ENCODE peak calls at places on chromosomes 16 and 17, in eight cellular contexts. One of them, this sample, is unnamed.

GRCh38 chr16:19384656-19385055 is 33.0 kb upstream of the TMC5 start:
- DNase-seq in neural crest cell: no peak
- DNase-seq in HCT116: peak; percentile 78
- DNase-seq in mammary epithelial cell: peak; percentile 67
- DNase-seq in MCF 10A: peak; percentile 34
- DNase-seq in cardiac muscle cell: no peak
- DNase-seq in gastrocnemius medialis: no peak
- DNase-seq in tibial artery: no peak
- DNase-seq in this sample: no peak

GRCh38 chr16:72264776-72265175 is 92.8 kb upstream of the PMFBP1 start:
- DNase-seq in mammary epithelial cell: no peak
- DNase-seq in HCT116: no peak
- DNase-seq in neural crest cell: no peak
- DNase-seq in gastrocnemius medialis: no peak
- DNase-seq in tibial artery: no peak
- DNase-seq in MCF 10A: no peak
- DNase-seq in cardiac muscle cell: no peak
- DNase-seq in this sample: no peak

GRCh38 chr17:3008336-3009279 is 54.8 kb downstream of the OR1D5 start:
- DNase-seq in gastrocnemius medialis: no peak
- DNase-seq in cardiac muscle cell: no peak
- DNase-seq in MCF 10A: no peak
- DNase-seq in tibial artery: no peak
- DNase-seq in HCT116: no peak
- DNase-seq in mammary epithelial cell: no peak
- DNase-seq in neural crest cell: no peak
- DNase-seq in this sample: no peak

GRCh38 chr17:34235389-34236028 is 19.6 kb upstream of the CCL2 start:
- DNase-seq in cardiac muscle cell: peak; percentile 17
- DNase-seq in mammary epithelial cell: no peak
- DNase-seq in tibial artery: peak; percentile 79
- DNase-seq in gastrocnemius medialis: peak; percentile 53
- DNase-seq in MCF 10A: no peak
- DNase-seq in neural crest cell: no peak
- DNase-seq in HCT116: no peak
- DNase-seq in this sample: peak; percentile 61

GRCh38 chr17:71269201-71269600 is 851.6 kb upstream of the SOX9 start:
- DNase-seq in mammary epithelial cell: no peak
- DNase-seq in gastrocnemius medialis: no peak
- DNase-seq in cardiac muscle cell: no peak
- DNase-seq in tibial artery: no peak
- DNase-seq in MCF 10A: no peak
- DNase-seq in neural crest cell: no peak
- DNase-seq in HCT116: no peak
- DNase-seq in this sample: no peak

GRCh38 chr17:17001874-17002520 is 30.1 kb upstream of the TNFRSF13B start:
- DNase-seq in HCT116: peak; percentile 51
- DNase-seq in gastrocnemius medialis: peak; percentile 65
- DNase-seq in mammary epithelial cell: peak; percentile 55
- DNase-seq in cardiac muscle cell: peak; percentile 85
- DNase-seq in neural crest cell: peak; percentile 79
- DNase-seq in MCF 10A: peak; percentile 80
- DNase-seq in tibial artery: peak; percentile 85
- DNase-seq in this sample: peak; percentile 66

GRCh38 chr17:76543482-76544122 is 3.8 kb downstream of the PRCD start:
- DNase-seq in MCF 10A: no peak
- DNase-seq in HCT116: no peak
- DNase-seq in neural crest cell: no peak
- DNase-seq in mammary epithelial cell: no peak
- DNase-seq in cardiac muscle cell: no peak
- DNase-seq in gastrocnemius medialis: no peak
- DNase-seq in tibial artery: peak; percentile 60
- DNase-seq in this sample: no peak

GRCh38 chr17:17940451-17940911 is 31.7 kb downstream of the TOM1L2 start:
- DNase-seq in tibial artery: no peak
- DNase-seq in cardiac muscle cell: no peak
- DNase-seq in MCF 10A: no peak
- DNase-seq in gastrocnemius medialis: no peak
- DNase-seq in mammary epithelial cell: no peak
- DNase-seq in HCT116: no peak
- DNase-seq in neural crest cell: no peak
- DNase-seq in this sample: no peak

GRCh38 chr16:5615868-5616642 is 518.5 kb upstream of the EEF2KMT start:
- DNase-seq in neural crest cell: peak; percentile 70
- DNase-seq in MCF 10A: no peak
- DNase-seq in gastrocnemius medialis: no peak
- DNase-seq in cardiac muscle cell: peak; percentile 88
- DNase-seq in mammary epithelial cell: no peak
- DNase-seq in tibial artery: no peak
- DNase-seq in HCT116: peak; percentile 24
- DNase-seq in this sample: peak; percentile 18

GRCh38 chr17:40318835-40319332 is 9.9 kb downstream of the RARA start:
- DNase-seq in MCF 10A: no peak
- DNase-seq in mammary epithelial cell: no peak
- DNase-seq in neural crest cell: no peak
- DNase-seq in tibial artery: peak; percentile 68
- DNase-seq in gastrocnemius medialis: peak; percentile 55
- DNase-seq in HCT116: no peak
- DNase-seq in cardiac muscle cell: no peak
- DNase-seq in this sample: no peak

GRCh38 chr17:67534941-67535340 is 157.9 kb downstream of the PITPNC1 start:
- DNase-seq in gastrocnemius medialis: no peak
- DNase-seq in mammary epithelial cell: no peak
- DNase-seq in cardiac muscle cell: no peak
- DNase-seq in neural crest cell: no peak
- DNase-seq in HCT116: no peak
- DNase-seq in tibial artery: no peak
- DNase-seq in MCF 10A: no peak
- DNase-seq in this sample: no peak

GRCh38 chr17:385195-385835 is 32.7 kb upstream of the RPH3AL start:
- DNase-seq in tibial artery: no peak
- DNase-seq in gastrocnemius medialis: no peak
- DNase-seq in mammary epithelial cell: peak; percentile 14
- DNase-seq in HCT116: no peak
- DNase-seq in cardiac muscle cell: peak; percentile 62
- DNase-seq in MCF 10A: peak; percentile 25
- DNase-seq in neural crest cell: no peak
- DNase-seq in this sample: peak; percentile 28

GRCh38 chr16:14436410-14436955 is 193.6 kb downstream of the PARN start:
- DNase-seq in HCT116: no peak
- DNase-seq in tibial artery: no peak
- DNase-seq in gastrocnemius medialis: peak; percentile 92
- DNase-seq in cardiac muscle cell: peak; percentile 38
- DNase-seq in neural crest cell: no peak
- DNase-seq in MCF 10A: no peak
- DNase-seq in mammary epithelial cell: no peak
- DNase-seq in this sample: no peak

GRCh38 chr16:24645739-24646645 is 83.5 kb upstream of the TNRC6A start:
- DNase-seq in gastrocnemius medialis: no peak
- DNase-seq in MCF 10A: peak; percentile 99
- DNase-seq in tibial artery: no peak
- DNase-seq in cardiac muscle cell: no peak
- DNase-seq in mammary epithelial cell: peak; percentile 98
- DNase-seq in HCT116: peak; percentile 91
- DNase-seq in neural crest cell: no peak
- DNase-seq in this sample: no peak

GRCh38 chr17:82656266-82656665 is 8.0 kb upstream of the WDR45B start:
- DNase-seq in gastrocnemius medialis: no peak
- DNase-seq in HCT116: no peak
- DNase-seq in cardiac muscle cell: no peak
- DNase-seq in mammary epithelial cell: no peak
- DNase-seq in tibial artery: no peak
- DNase-seq in neural crest cell: no peak
- DNase-seq in MCF 10A: no peak
- DNase-seq in this sample: no peak

GRCh38 chr16:84874004-84874435 is 54.2 kb downstream of the CRISPLD2 start:
- DNase-seq in neural crest cell: no peak
- DNase-seq in cardiac muscle cell: no peak
- DNase-seq in tibial artery: no peak
- DNase-seq in gastrocnemius medialis: no peak
- DNase-seq in mammary epithelial cell: no peak
- DNase-seq in MCF 10A: no peak
- DNase-seq in HCT116: no peak
- DNase-seq in this sample: no peak

GRCh38 chr16:65353183-65353582 is 231.3 kb upstream of the CDH11 start:
- DNase-seq in mammary epithelial cell: no peak
- DNase-seq in cardiac muscle cell: no peak
- DNase-seq in neural crest cell: no peak
- DNase-seq in MCF 10A: no peak
- DNase-seq in tibial artery: no peak
- DNase-seq in HCT116: no peak
- DNase-seq in gastrocnemius medialis: no peak
- DNase-seq in this sample: no peak

DNA sequence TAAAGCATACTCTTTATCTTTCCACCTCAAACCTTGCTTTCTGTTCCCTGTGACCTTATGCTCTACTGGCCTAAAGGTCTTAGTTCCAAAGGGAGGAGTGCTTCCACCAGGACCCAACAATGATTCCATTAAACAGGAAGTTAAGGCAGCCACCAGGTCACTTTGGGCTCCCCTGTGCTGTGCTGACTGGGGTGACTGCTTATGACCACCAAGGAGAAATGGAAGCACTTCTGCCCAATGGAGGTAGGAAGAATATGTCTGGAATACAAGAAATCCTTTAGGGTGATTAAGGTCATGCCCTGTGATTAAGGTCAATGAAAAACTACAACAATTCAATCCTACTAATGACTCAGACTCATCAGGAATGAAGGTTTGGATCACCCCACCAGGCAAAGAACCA is 233.8 kb upstream of the CDH11 start:
- DNase-seq in neural crest cell: no peak
- DNase-seq in mammary epithelial cell: no peak
- DNase-seq in gastrocnemius medialis: no peak
- DNase-seq in MCF 10A: no peak
- DNase-seq in HCT116: no peak
- DNase-seq in tibial artery: no peak
- DNase-seq in cardiac muscle cell: no peak
- DNase-seq in this sample: no peak
- TF ChIP-seq CTCF in neural crest cell: no peak
- TF ChIP-seq CTCF in mammary epithelial cell: no peak
- TF ChIP-seq CTCF in gastrocnemius medialis: no peak
- TF ChIP-seq CTCF in MCF 10A: no peak
- TF ChIP-seq CTCF in HCT116: no peak
- TF ChIP-seq CTCF in tibial artery: no peak
- TF ChIP-seq CTCF in cardiac muscle cell: no peak
- TF ChIP-seq CTCF in this sample: no peak

GRCh38 chr16:8960788-8961109 is 3.0 kb downstream of the USP7 start:
- DNase-seq in HCT116: no peak
- DNase-seq in MCF 10A: no peak
- DNase-seq in gastrocnemius medialis: no peak
- DNase-seq in mammary epithelial cell: no peak
- DNase-seq in cardiac muscle cell: no peak
- DNase-seq in tibial artery: no peak
- DNase-seq in neural crest cell: no peak
- DNase-seq in this sample: no peak

GRCh38 chr16:8963825-8964441 is at the start of gene USP7:
- DNase-seq in mammary epithelial cell: peak; percentile 88
- DNase-seq in cardiac muscle cell: peak; percentile 96
- DNase-seq in tibial artery: peak; percentile 95
- DNase-seq in neural crest cell: peak; percentile 83
- DNase-seq in MCF 10A: peak; percentile 90
- DNase-seq in HCT116: peak; percentile 63
- DNase-seq in gastrocnemius medialis: peak; percentile 88
- DNase-seq in this sample: peak; percentile 87

GRCh38 chr16:8961811-8962390 is 1.8 kb downstream of the USP7 start:
- DNase-seq in MCF 10A: no peak
- DNase-seq in neural crest cell: no peak
- DNase-seq in mammary epithelial cell: no peak
- DNase-seq in cardiac muscle cell: no peak
- DNase-seq in tibial artery: no peak
- DNase-seq in HCT116: no peak
- DNase-seq in gastrocnemius medialis: no peak
- DNase-seq in this sample: no peak

GRCh38 chr16:8963010-8963824 is 489 bp downstream of the USP7 start:
- DNase-seq in tibial artery: peak; percentile 67
- DNase-seq in mammary epithelial cell: no peak
- DNase-seq in neural crest cell: no peak
- DNase-seq in MCF 10A: no peak
- DNase-seq in HCT116: no peak
- DNase-seq in gastrocnemius medialis: no peak
- DNase-seq in cardiac muscle cell: peak; percentile 44
- DNase-seq in this sample: no peak

GRCh38 chr16:8962393-8963009 is 1.2 kb downstream of the USP7 start:
- DNase-seq in neural crest cell: no peak
- DNase-seq in tibial artery: no peak
- DNase-seq in HCT116: no peak
- DNase-seq in mammary epithelial cell: peak; percentile 43
- DNase-seq in MCF 10A: peak; percentile 31
- DNase-seq in cardiac muscle cell: peak; percentile 42
- DNase-seq in gastrocnemius medialis: peak; percentile 19
- DNase-seq in this sample: no peak
- TF ChIP-seq CTCF in neural crest cell: no peak
- TF ChIP-seq CTCF in tibial artery: no peak
- TF ChIP-seq CTCF in HCT116: no peak
- TF ChIP-seq CTCF in mammary epithelial cell: no peak
- TF ChIP-seq CTCF in MCF 10A: no peak
- TF ChIP-seq CTCF in cardiac muscle cell: no peak
- TF ChIP-seq CTCF in gastrocnemius medialis: no peak
- TF ChIP-seq CTCF in this sample: no peak

GRCh38 chr16:56606071-56606687 is 2.2 kb upstream of the MT2A start:
- DNase-seq in gastrocnemius medialis: no peak
- DNase-seq in MCF 10A: peak; percentile 90
- DNase-seq in neural crest cell: no peak
- DNase-seq in HCT116: peak; percentile 48
- DNase-seq in tibial artery: peak; percentile 86
- DNase-seq in cardiac muscle cell: no peak
- DNase-seq in mammary epithelial cell: peak; percentile 86
- DNase-seq in this sample: peak; percentile 74

GRCh38 chr16:56605475-56605874 is 2.9 kb upstream of the MT2A start:
- DNase-seq in tibial artery: no peak
- DNase-seq in cardiac muscle cell: no peak
- DNase-seq in gastrocnemius medialis: no peak
- DNase-seq in mammary epithelial cell: no peak
- DNase-seq in MCF 10A: no peak
- DNase-seq in HCT116: no peak
- DNase-seq in neural crest cell: no peak
- DNase-seq in this sample: no peak

GRCh38 chr16:56601325-56601724 is 7.1 kb upstream of the MT2A start:
- DNase-seq in mammary epithelial cell: no peak
- DNase-seq in HCT116: no peak
- DNase-seq in MCF 10A: no peak
- DNase-seq in tibial artery: no peak
- DNase-seq in cardiac muscle cell: no peak
- DNase-seq in gastrocnemius medialis: no peak
- DNase-seq in neural crest cell: no peak
- DNase-seq in this sample: no peak

GRCh38 chr16:56604966-56605365 is 3.4 kb upstream of the MT2A start:
- DNase-seq in cardiac muscle cell: no peak
- DNase-seq in gastrocnemius medialis: no peak
- DNase-seq in tibial artery: no peak
- DNase-seq in mammary epithelial cell: no peak
- DNase-seq in HCT116: no peak
- DNase-seq in neural crest cell: no peak
- DNase-seq in MCF 10A: no peak
- DNase-seq in this sample: no peak

GRCh38 chr16:56603589-56603988 is 4.8 kb upstream of the MT2A start:
- DNase-seq in MCF 10A: peak; percentile 59
- DNase-seq in tibial artery: no peak
- DNase-seq in HCT116: peak; percentile 56
- DNase-seq in mammary epithelial cell: no peak
- DNase-seq in gastrocnemius medialis: peak; percentile 85
- DNase-seq in cardiac muscle cell: no peak
- DNase-seq in neural crest cell: no peak
- DNase-seq in this sample: no peak
- TF ChIP-seq CTCF in MCF 10A: peak; percentile 39
- TF ChIP-seq CTCF in tibial artery: peak; percentile 49
- TF ChIP-seq CTCF in HCT116: no peak
- TF ChIP-seq CTCF in mammary epithelial cell: peak; percentile 8
- TF ChIP-seq CTCF in gastrocnemius medialis: peak; percentile 70
- TF ChIP-seq CTCF in cardiac muscle cell: peak; percentile 32
- TF ChIP-seq CTCF in neural crest cell: peak; percentile 58
- TF ChIP-seq CTCF in this sample: no peak

GRCh38 chr17:75205793-75206163 is 299 bp downstream of the NUP85 start:
- DNase-seq in mammary epithelial cell: no peak
- DNase-seq in gastrocnemius medialis: no peak
- DNase-seq in cardiac muscle cell: no peak
- DNase-seq in neural crest cell: no peak
- DNase-seq in HCT116: no peak
- DNase-seq in MCF 10A: no peak
- DNase-seq in tibial artery: no peak
- DNase-seq in this sample: no peak
- TF ChIP-seq CTCF in mammary epithelial cell: no peak
- TF ChIP-seq CTCF in gastrocnemius medialis: no peak
- TF ChIP-seq CTCF in cardiac muscle cell: no peak
- TF ChIP-seq CTCF in neural crest cell: peak; percentile 36
- TF ChIP-seq CTCF in HCT116: no peak
- TF ChIP-seq CTCF in MCF 10A: no peak
- TF ChIP-seq CTCF in tibial artery: no peak
- TF ChIP-seq CTCF in this sample: no peak

This sample was measured in tibial nerve.